ENCODE peak calls at places on chromosomes 4 and X, in eight cellular contexts. One of them, this sample, is unnamed.

GRCh38 chr4:109005523-109005922 is 242.7 kb upstream of the ETNPPL start:
- DNase-seq in upper lobe of right lung: no peak
- DNase-seq in thoracic aorta: no peak
- DNase-seq in GM12864: no peak
- DNase-seq in AG09309: no peak
- DNase-seq in stomach: no peak
- DNase-seq in fibroblast of the aortic adventitia: no peak
- DNase-seq in lower leg skin: no peak
- DNase-seq in this sample: peak

GRCh38 chr4:154205471-154205870 is 286.1 kb downstream of the DCHS2 start:
- DNase-seq in AG09309: no peak
- DNase-seq in upper lobe of right lung: no peak
- DNase-seq in lower leg skin: no peak
- DNase-seq in fibroblast of the aortic adventitia: peak
- DNase-seq in thoracic aorta: no peak
- DNase-seq in stomach: no peak
- DNase-seq in GM12864: no peak
- DNase-seq in this sample: peak

GRCh38 chr4:108036252-108036651 is 46.6 kb downstream of the HADH start:
- DNase-seq in AG09309: no peak
- DNase-seq in fibroblast of the aortic adventitia: no peak
- DNase-seq in GM12864: peak
- DNase-seq in lower leg skin: no peak
- DNase-seq in stomach: no peak
- DNase-seq in thoracic aorta: no peak
- DNase-seq in upper lobe of right lung: no peak
- DNase-seq in this sample: no peak

GRCh38 chr4:16875487-16875886 is 23.0 kb downstream of the LDB2 start:
- DNase-seq in GM12864: no peak
- DNase-seq in stomach: no peak
- DNase-seq in fibroblast of the aortic adventitia: peak
- DNase-seq in upper lobe of right lung: no peak
- DNase-seq in AG09309: peak
- DNase-seq in lower leg skin: no peak
- DNase-seq in thoracic aorta: no peak
- DNase-seq in this sample: peak

GRCh38 chrX:94123062-94123461 is 449.1 kb downstream of the FAM133A start:
- DNase-seq in upper lobe of right lung: no peak
- DNase-seq in fibroblast of the aortic adventitia: no peak
- DNase-seq in stomach: no peak
- DNase-seq in thoracic aorta: no peak
- DNase-seq in lower leg skin: no peak
- DNase-seq in GM12864: no peak
- DNase-seq in AG09309: no peak
- DNase-seq in this sample: no peak

GRCh38 chr4:180610317-180610716 is 1632.9 kb upstream of the TENM3 start:
- DNase-seq in thoracic aorta: no peak
- DNase-seq in GM12864: no peak
- DNase-seq in fibroblast of the aortic adventitia: no peak
- DNase-seq in lower leg skin: no peak
- DNase-seq in stomach: no peak
- DNase-seq in upper lobe of right lung: no peak
- DNase-seq in AG09309: no peak
- DNase-seq in this sample: no peak

GRCh38 chr4:103044183-103044582 is 24.7 kb upstream of the SLC9B1 start:
- DNase-seq in thoracic aorta: no peak
- DNase-seq in stomach: no peak
- DNase-seq in GM12864: no peak
- DNase-seq in upper lobe of right lung: no peak
- DNase-seq in lower leg skin: no peak
- DNase-seq in AG09309: no peak
- DNase-seq in fibroblast of the aortic adventitia: no peak
- DNase-seq in this sample: no peak

GRCh38 chr4:189143255-189143654 is 797.4 kb upstream of the FRG1 start:
- DNase-seq in thoracic aorta: no peak
- DNase-seq in upper lobe of right lung: no peak
- DNase-seq in fibroblast of the aortic adventitia: no peak
- DNase-seq in stomach: no peak
- DNase-seq in lower leg skin: no peak
- DNase-seq in GM12864: no peak
- DNase-seq in AG09309: peak
- DNase-seq in this sample: peak

GRCh38 chrX:68901512-68901911 is 72.7 kb downstream of the EFNB1 start:
- DNase-seq in stomach: no peak
- DNase-seq in lower leg skin: no peak
- DNase-seq in thoracic aorta: no peak
- DNase-seq in upper lobe of right lung: no peak
- DNase-seq in AG09309: no peak
- DNase-seq in fibroblast of the aortic adventitia: no peak
- DNase-seq in GM12864: no peak
- DNase-seq in this sample: no peak

GRCh38 chr4:155943610-155944329 is 9.9 kb downstream of the CTSO start:
- DNase-seq in upper lobe of right lung: no peak
- DNase-seq in fibroblast of the aortic adventitia: no peak
- DNase-seq in GM12864: no peak
- DNase-seq in AG09309: no peak
- DNase-seq in thoracic aorta: no peak
- DNase-seq in lower leg skin: no peak
- DNase-seq in stomach: no peak
- DNase-seq in this sample: no peak

GRCh38 chr4:15690020-15690809 is 8.6 kb downstream of the FAM200B start:
- DNase-seq in upper lobe of right lung: no peak
- DNase-seq in AG09309: peak
- DNase-seq in GM12864: no peak
- DNase-seq in stomach: no peak
- DNase-seq in thoracic aorta: no peak
- DNase-seq in fibroblast of the aortic adventitia: peak
- DNase-seq in lower leg skin: no peak
- DNase-seq in this sample: peak

GRCh38 chrX:115642895-115643530 is 82.0 kb downstream of the PLS3 start:
- DNase-seq in AG09309: peak
- DNase-seq in fibroblast of the aortic adventitia: peak
- DNase-seq in stomach: peak
- DNase-seq in GM12864: peak
- DNase-seq in upper lobe of right lung: no peak
- DNase-seq in lower leg skin: peak
- DNase-seq in thoracic aorta: no peak
- DNase-seq in this sample: peak

GRCh38 chr4:167989815-167990214 is 102.5 kb upstream of the ANXA10 start:
- DNase-seq in fibroblast of the aortic adventitia: peak
- DNase-seq in thoracic aorta: no peak
- DNase-seq in AG09309: no peak
- DNase-seq in GM12864: no peak
- DNase-seq in lower leg skin: no peak
- DNase-seq in stomach: no peak
- DNase-seq in upper lobe of right lung: no peak
- DNase-seq in this sample: no peak

GRCh38 chr4:18480342-18480741 is 458.8 kb upstream of the LCORL start:
- DNase-seq in lower leg skin: no peak
- DNase-seq in upper lobe of right lung: no peak
- DNase-seq in thoracic aorta: no peak
- DNase-seq in GM12864: no peak
- DNase-seq in AG09309: no peak
- DNase-seq in stomach: no peak
- DNase-seq in fibroblast of the aortic adventitia: no peak
- DNase-seq in this sample: no peak

GRCh38 chrX:42691196-42691595 is 86.8 kb downstream of the PPP1R2C start:
- DNase-seq in lower leg skin: no peak
- DNase-seq in GM12864: no peak
- DNase-seq in fibroblast of the aortic adventitia: no peak
- DNase-seq in stomach: no peak
- DNase-seq in AG09309: no peak
- DNase-seq in thoracic aorta: no peak
- DNase-seq in upper lobe of right lung: no peak
- DNase-seq in this sample: no peak

GRCh38 chr4:73741140-73741749 is 876 bp downstream of the CXCL8 start:
- DNase-seq in stomach: no peak
- DNase-seq in upper lobe of right lung: no peak
- DNase-seq in GM12864: no peak
- DNase-seq in AG09309: no peak
- DNase-seq in thoracic aorta: no peak
- DNase-seq in lower leg skin: no peak
- DNase-seq in fibroblast of the aortic adventitia: no peak
- DNase-seq in this sample: no peak

GRCh38 chrX:30957753-30958152 is 68.7 kb upstream of the TAB3 start:
- DNase-seq in stomach: no peak
- DNase-seq in upper lobe of right lung: no peak
- DNase-seq in fibroblast of the aortic adventitia: peak
- DNase-seq in thoracic aorta: no peak
- DNase-seq in GM12864: no peak
- DNase-seq in lower leg skin: peak
- DNase-seq in AG09309: no peak
- DNase-seq in this sample: peak

GRCh38 chr4:76270776-76271175 is 19.3 kb downstream of the FAM47E start:
- DNase-seq in GM12864: no peak
- DNase-seq in fibroblast of the aortic adventitia: no peak
- DNase-seq in upper lobe of right lung: no peak
- DNase-seq in lower leg skin: no peak
- DNase-seq in AG09309: no peak
- DNase-seq in stomach: no peak
- DNase-seq in thoracic aorta: no peak
- DNase-seq in this sample: no peak

GRCh38 chr4:6153874-6154273 is 46.5 kb downstream of the JAKMIP1 start:
- DNase-seq in fibroblast of the aortic adventitia: no peak
- DNase-seq in lower leg skin: no peak
- DNase-seq in stomach: no peak
- DNase-seq in upper lobe of right lung: no peak
- DNase-seq in GM12864: no peak
- DNase-seq in AG09309: no peak
- DNase-seq in thoracic aorta: no peak
- DNase-seq in this sample: no peak

GRCh38 chrX:136097871-136098805 is 49.2 kb upstream of the FHL1 start:
- DNase-seq in lower leg skin: no peak
- DNase-seq in AG09309: no peak
- DNase-seq in thoracic aorta: no peak
- DNase-seq in fibroblast of the aortic adventitia: no peak
- DNase-seq in GM12864: no peak
- DNase-seq in upper lobe of right lung: no peak
- DNase-seq in stomach: no peak
- DNase-seq in this sample: no peak

GRCh38 chrX:100424012-100424411 is 13.9 kb upstream of the PCDH19 start:
- DNase-seq in GM12864: no peak
- DNase-seq in upper lobe of right lung: no peak
- DNase-seq in AG09309: no peak
- DNase-seq in thoracic aorta: no peak
- DNase-seq in fibroblast of the aortic adventitia: no peak
- DNase-seq in lower leg skin: no peak
- DNase-seq in stomach: no peak
- DNase-seq in this sample: no peak

GRCh38 chrX:121128946-121129345 is 81.5 kb downstream of the GLUD2 start:
- DNase-seq in thoracic aorta: no peak
- DNase-seq in stomach: no peak
- DNase-seq in fibroblast of the aortic adventitia: no peak
- DNase-seq in AG09309: no peak
- DNase-seq in lower leg skin: no peak
- DNase-seq in upper lobe of right lung: no peak
- DNase-seq in GM12864: no peak
- DNase-seq in this sample: no peak

GRCh38 chrX:40473460-40474204 is 107.1 kb upstream of the ATP6AP2 start:
- DNase-seq in GM12864: no peak
- DNase-seq in thoracic aorta: no peak
- DNase-seq in AG09309: no peak
- DNase-seq in upper lobe of right lung: no peak
- DNase-seq in lower leg skin: no peak
- DNase-seq in fibroblast of the aortic adventitia: no peak
- DNase-seq in stomach: no peak
- DNase-seq in this sample: no peak

GRCh38 chr4:105257817-105258495 is 111.3 kb downstream of the TET2 start:
- DNase-seq in lower leg skin: no peak
- DNase-seq in upper lobe of right lung: no peak
- DNase-seq in fibroblast of the aortic adventitia: no peak
- DNase-seq in stomach: no peak
- DNase-seq in GM12864: no peak
- DNase-seq in thoracic aorta: no peak
- DNase-seq in AG09309: no peak
- DNase-seq in this sample: no peak

GRCh38 chrX:2374086-2374485 is 126.7 kb downstream of the DHRSX start:
- DNase-seq in lower leg skin: no peak
- DNase-seq in upper lobe of right lung: no peak
- DNase-seq in GM12864: no peak
- DNase-seq in stomach: no peak
- DNase-seq in thoracic aorta: no peak
- DNase-seq in fibroblast of the aortic adventitia: peak
- DNase-seq in AG09309: peak
- DNase-seq in this sample: peak

GRCh38 chr4:929970-930625 is 2.0 kb downstream of the GAK start:
- DNase-seq in lower leg skin: no peak
- DNase-seq in upper lobe of right lung: peak
- DNase-seq in thoracic aorta: no peak
- DNase-seq in AG09309: no peak
- DNase-seq in GM12864: no peak
- DNase-seq in stomach: peak
- DNase-seq in fibroblast of the aortic adventitia: peak
- DNase-seq in this sample: peak
- H3K4me3 ChIP-seq in lower leg skin: no peak
- H3K4me3 ChIP-seq in upper lobe of right lung: peak
- H3K4me3 ChIP-seq in thoracic aorta: peak
- H3K4me3 ChIP-seq in AG09309: peak
- H3K4me3 ChIP-seq in GM12864: peak
- H3K4me3 ChIP-seq in stomach: peak
- H3K4me3 ChIP-seq in fibroblast of the aortic adventitia: peak
- H3K4me3 ChIP-seq in this sample: peak

GRCh38 chr4:86653237-86653865 is 59.2 kb downstream of the PTPN13 start:
- DNase-seq in stomach: no peak
- DNase-seq in GM12864: no peak
- DNase-seq in fibroblast of the aortic adventitia: no peak
- DNase-seq in lower leg skin: no peak
- DNase-seq in upper lobe of right lung: no peak
- DNase-seq in thoracic aorta: no peak
- DNase-seq in AG09309: no peak
- DNase-seq in this sample: no peak
- TF ChIP-seq CTCF in stomach: no peak
- TF ChIP-seq CTCF in GM12864: peak
- TF ChIP-seq CTCF in fibroblast of the aortic adventitia: peak
- TF ChIP-seq CTCF in lower leg skin: no peak
- TF ChIP-seq CTCF in upper lobe of right lung: peak
- TF ChIP-seq CTCF in thoracic aorta: no peak
- TF ChIP-seq CTCF in AG09309: peak
- TF ChIP-seq CTCF in this sample: peak

GRCh38 chrX:142982679-142983078 is 43.0 kb upstream of the SPANXN4 start:
- DNase-seq in stomach: no peak
- DNase-seq in AG09309: no peak
- DNase-seq in GM12864: no peak
- DNase-seq in thoracic aorta: no peak
- DNase-seq in lower leg skin: no peak
- DNase-seq in fibroblast of the aortic adventitia: no peak
- DNase-seq in upper lobe of right lung: no peak
- DNase-seq in this sample: no peak
- H3K4me3 ChIP-seq in stomach: no peak
- H3K4me3 ChIP-seq in AG09309: no peak
- H3K4me3 ChIP-seq in GM12864: no peak
- H3K4me3 ChIP-seq in thoracic aorta: no peak
- H3K4me3 ChIP-seq in lower leg skin: no peak
- H3K4me3 ChIP-seq in fibroblast of the aortic adventitia: no peak
- H3K4me3 ChIP-seq in upper lobe of right lung: no peak
- H3K4me3 ChIP-seq in this sample: no peak

DNA sequence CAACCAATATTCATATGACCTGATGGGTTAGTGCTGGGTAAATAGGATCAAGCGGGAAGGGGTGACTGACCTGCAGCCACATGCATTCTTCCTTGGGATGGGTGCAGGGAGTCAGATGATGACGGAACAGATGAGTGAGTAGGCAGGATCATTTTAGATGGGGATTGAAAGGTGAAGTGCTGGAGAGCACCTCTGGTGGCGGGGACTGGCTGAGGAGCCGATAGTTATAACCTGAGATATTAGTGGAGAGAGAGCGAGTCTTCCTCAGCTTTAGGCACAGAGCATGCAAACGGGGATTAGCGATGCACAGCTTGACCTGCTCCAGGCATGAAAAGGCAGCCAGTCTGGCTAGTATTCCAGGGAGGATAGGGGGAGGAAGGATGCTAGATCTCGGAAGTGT is 99.1 kb downstream of the AFF1 start:
- DNase-seq in AG09309: no peak
- DNase-seq in thoracic aorta: no peak
- DNase-seq in stomach: no peak
- DNase-seq in lower leg skin: no peak
- DNase-seq in upper lobe of right lung: no peak
- DNase-seq in fibroblast of the aortic adventitia: no peak
- DNase-seq in GM12864: no peak
- DNase-seq in this sample: no peak
- TF ChIP-seq CTCF in AG09309: no peak
- TF ChIP-seq CTCF in thoracic aorta: no peak
- TF ChIP-seq CTCF in stomach: no peak
- TF ChIP-seq CTCF in lower leg skin: no peak
- TF ChIP-seq CTCF in upper lobe of right lung: no peak
- TF ChIP-seq CTCF in fibroblast of the aortic adventitia: no peak
- TF ChIP-seq CTCF in GM12864: no peak
- TF ChIP-seq CTCF in this sample: no peak